ENCODE peak calls at places on chromosomes 2 and 18, in ten cellular contexts. One of them, this sample, is unnamed.

GRCh38 chr2:4101938-4102337 is 398.6 kb downstream of the DCDC2C start:
- DNase-seq in OCI-M1: no peak
- DNase-seq in skeletal muscle cell: no peak
- DNase-seq in fibroblast of lung: no peak
- DNase-seq in AG09319: no peak
- DNase-seq in GM10248: no peak
- DNase-seq in GM04503: no peak
- DNase-seq in stimulated activated CD4-positive, alpha-beta T cell treated with anti-CD3 and anti-CD28 coated beads, Interleukin-4, amount 100 ng/mL, for 24 hours: no peak
- DNase-seq in HepG2: no peak
- DNase-seq in SW480: no peak
- DNase-seq in this sample: no peak

GRCh38 chr2:11552260-11552638 is 18.4 kb downstream of the GREB1 start:
- DNase-seq in OCI-M1: no peak
- DNase-seq in skeletal muscle cell: no peak
- DNase-seq in fibroblast of lung: no peak
- DNase-seq in AG09319: no peak
- DNase-seq in GM10248: no peak
- DNase-seq in GM04503: no peak
- DNase-seq in stimulated activated CD4-positive, alpha-beta T cell treated with anti-CD3 and anti-CD28 coated beads, Interleukin-4, amount 100 ng/mL, for 24 hours: no peak
- DNase-seq in HepG2: no peak
- DNase-seq in SW480: no peak
- DNase-seq in this sample: no peak

GRCh38 chr2:43526994-43527393 is 68.8 kb downstream of the THADA start:
- DNase-seq in OCI-M1: no peak
- DNase-seq in skeletal muscle cell: no peak
- DNase-seq in fibroblast of lung: no peak
- DNase-seq in AG09319: no peak
- DNase-seq in GM10248: no peak
- DNase-seq in GM04503: no peak
- DNase-seq in stimulated activated CD4-positive, alpha-beta T cell treated with anti-CD3 and anti-CD28 coated beads, Interleukin-4, amount 100 ng/mL, for 24 hours: no peak
- DNase-seq in HepG2: no peak
- DNase-seq in SW480: no peak
- DNase-seq in this sample: no peak

GRCh38 chr18:62152844-62153243 is 34.0 kb downstream of the PIGN start:
- DNase-seq in OCI-M1: no peak
- DNase-seq in skeletal muscle cell: no peak
- DNase-seq in fibroblast of lung: no peak
- DNase-seq in AG09319: no peak
- DNase-seq in GM10248: no peak
- DNase-seq in GM04503: no peak
- DNase-seq in stimulated activated CD4-positive, alpha-beta T cell treated with anti-CD3 and anti-CD28 coated beads, Interleukin-4, amount 100 ng/mL, for 24 hours: no peak
- DNase-seq in HepG2: no peak
- DNase-seq in SW480: no peak
- DNase-seq in this sample: no peak

GRCh38 chr2:217162533-217162932 is 302.7 kb upstream of the TNP1 start:
- DNase-seq in OCI-M1: peak; percentile 95
- DNase-seq in skeletal muscle cell: peak; percentile 87
- DNase-seq in fibroblast of lung: peak; percentile 98
- DNase-seq in AG09319: peak; percentile 40
- DNase-seq in GM10248: no peak
- DNase-seq in GM04503: peak; percentile 43
- DNase-seq in stimulated activated CD4-positive, alpha-beta T cell treated with anti-CD3 and anti-CD28 coated beads, Interleukin-4, amount 100 ng/mL, for 24 hours: peak; percentile 10
- DNase-seq in HepG2: peak; percentile 52
- DNase-seq in SW480: peak; percentile 97
- DNase-seq in this sample: peak; percentile 30

GRCh38 chr18:55001625-55002024 is 42.4 kb upstream of the CCDC68 start:
- DNase-seq in OCI-M1: no peak
- DNase-seq in skeletal muscle cell: no peak
- DNase-seq in fibroblast of lung: peak; percentile 15
- DNase-seq in AG09319: no peak
- DNase-seq in GM10248: no peak
- DNase-seq in GM04503: no peak
- DNase-seq in stimulated activated CD4-positive, alpha-beta T cell treated with anti-CD3 and anti-CD28 coated beads, Interleukin-4, amount 100 ng/mL, for 24 hours: no peak
- DNase-seq in HepG2: no peak
- DNase-seq in SW480: no peak
- DNase-seq in this sample: peak; percentile 20

GRCh38 chr2:16948073-16948472 is 282.4 kb upstream of the CYRIA start:
- DNase-seq in OCI-M1: peak; percentile 3
- DNase-seq in skeletal muscle cell: no peak
- DNase-seq in fibroblast of lung: no peak
- DNase-seq in AG09319: no peak
- DNase-seq in GM10248: no peak
- DNase-seq in GM04503: no peak
- DNase-seq in stimulated activated CD4-positive, alpha-beta T cell treated with anti-CD3 and anti-CD28 coated beads, Interleukin-4, amount 100 ng/mL, for 24 hours: no peak
- DNase-seq in HepG2: no peak
- DNase-seq in SW480: no peak
- DNase-seq in this sample: no peak

GRCh38 chr18:6374340-6374739 is 40.4 kb downstream of the L3MBTL4 start:
- DNase-seq in OCI-M1: no peak
- DNase-seq in skeletal muscle cell: no peak
- DNase-seq in fibroblast of lung: no peak
- DNase-seq in AG09319: no peak
- DNase-seq in GM10248: no peak
- DNase-seq in GM04503: no peak
- DNase-seq in stimulated activated CD4-positive, alpha-beta T cell treated with anti-CD3 and anti-CD28 coated beads, Interleukin-4, amount 100 ng/mL, for 24 hours: no peak
- DNase-seq in HepG2: peak; percentile 60
- DNase-seq in SW480: no peak
- DNase-seq in this sample: no peak

GRCh38 chr2:136582631-136583205 is 182.6 kb upstream of the THSD7B start:
- DNase-seq in OCI-M1: peak; percentile 68
- DNase-seq in skeletal muscle cell: no peak
- DNase-seq in fibroblast of lung: peak; percentile 1
- DNase-seq in AG09319: no peak
- DNase-seq in GM10248: peak; percentile 11
- DNase-seq in GM04503: no peak
- DNase-seq in stimulated activated CD4-positive, alpha-beta T cell treated with anti-CD3 and anti-CD28 coated beads, Interleukin-4, amount 100 ng/mL, for 24 hours: no peak
- DNase-seq in HepG2: peak; percentile 18
- DNase-seq in SW480: peak; percentile 9
- DNase-seq in this sample: peak; percentile 50

GRCh38 chr18:58105908-58106673 is 62.1 kb downstream of the NEDD4L start:
- DNase-seq in OCI-M1: no peak
- DNase-seq in skeletal muscle cell: no peak
- DNase-seq in fibroblast of lung: peak; percentile 6
- DNase-seq in AG09319: no peak
- DNase-seq in GM10248: no peak
- DNase-seq in GM04503: no peak
- DNase-seq in stimulated activated CD4-positive, alpha-beta T cell treated with anti-CD3 and anti-CD28 coated beads, Interleukin-4, amount 100 ng/mL, for 24 hours: no peak
- DNase-seq in HepG2: no peak
- DNase-seq in SW480: no peak
- DNase-seq in this sample: no peak

GRCh38 chr2:240714747-240715725 is 23.4 kb downstream of the AQP12A start:
- DNase-seq in OCI-M1: no peak
- DNase-seq in skeletal muscle cell: no peak
- DNase-seq in fibroblast of lung: no peak
- DNase-seq in AG09319: no peak
- DNase-seq in GM10248: no peak
- DNase-seq in GM04503: no peak
- DNase-seq in stimulated activated CD4-positive, alpha-beta T cell treated with anti-CD3 and anti-CD28 coated beads, Interleukin-4, amount 100 ng/mL, for 24 hours: no peak
- DNase-seq in HepG2: no peak
- DNase-seq in SW480: no peak
- DNase-seq in this sample: no peak

GRCh38 chr18:24930478-24930877 is 421.5 kb downstream of the ZNF521 start:
- DNase-seq in OCI-M1: no peak
- DNase-seq in skeletal muscle cell: no peak
- DNase-seq in fibroblast of lung: no peak
- DNase-seq in AG09319: no peak
- DNase-seq in GM10248: no peak
- DNase-seq in GM04503: no peak
- DNase-seq in stimulated activated CD4-positive, alpha-beta T cell treated with anti-CD3 and anti-CD28 coated beads, Interleukin-4, amount 100 ng/mL, for 24 hours: no peak
- DNase-seq in HepG2: no peak
- DNase-seq in SW480: no peak
- DNase-seq in this sample: no peak

GRCh38 chr2:204436267-204436666 is 109.0 kb upstream of the PARD3B start:
- DNase-seq in OCI-M1: peak; percentile 65
- DNase-seq in skeletal muscle cell: no peak
- DNase-seq in fibroblast of lung: no peak
- DNase-seq in AG09319: no peak
- DNase-seq in GM10248: no peak
- DNase-seq in GM04503: peak; percentile 10
- DNase-seq in stimulated activated CD4-positive, alpha-beta T cell treated with anti-CD3 and anti-CD28 coated beads, Interleukin-4, amount 100 ng/mL, for 24 hours: no peak
- DNase-seq in HepG2: peak; percentile 45
- DNase-seq in SW480: no peak
- DNase-seq in this sample: no peak

GRCh38 chr2:181566643-181567042 is 90.3 kb downstream of the CERKL start:
- DNase-seq in OCI-M1: no peak
- DNase-seq in skeletal muscle cell: no peak
- DNase-seq in fibroblast of lung: no peak
- DNase-seq in AG09319: no peak
- DNase-seq in GM10248: no peak
- DNase-seq in GM04503: no peak
- DNase-seq in stimulated activated CD4-positive, alpha-beta T cell treated with anti-CD3 and anti-CD28 coated beads, Interleukin-4, amount 100 ng/mL, for 24 hours: no peak
- DNase-seq in HepG2: no peak
- DNase-seq in SW480: no peak
- DNase-seq in this sample: no peak

GRCh38 chr2:222797308-222797707 is 63.5 kb upstream of the ACSL3 start:
- DNase-seq in OCI-M1: peak; percentile 69
- DNase-seq in skeletal muscle cell: no peak
- DNase-seq in fibroblast of lung: peak; percentile 60
- DNase-seq in AG09319: peak; percentile 20
- DNase-seq in GM10248: peak; percentile 31
- DNase-seq in GM04503: peak; percentile 23
- DNase-seq in stimulated activated CD4-positive, alpha-beta T cell treated with anti-CD3 and anti-CD28 coated beads, Interleukin-4, amount 100 ng/mL, for 24 hours: no peak
- DNase-seq in HepG2: peak; percentile 74
- DNase-seq in SW480: peak; percentile 24
- DNase-seq in this sample: no peak

GRCh38 chr2:80489718-80490117 is 185.2 kb upstream of the LRRTM1 start:
- DNase-seq in OCI-M1: no peak
- DNase-seq in skeletal muscle cell: peak; percentile 25
- DNase-seq in fibroblast of lung: peak; percentile 77
- DNase-seq in AG09319: no peak
- DNase-seq in GM10248: no peak
- DNase-seq in GM04503: peak; percentile 11
- DNase-seq in stimulated activated CD4-positive, alpha-beta T cell treated with anti-CD3 and anti-CD28 coated beads, Interleukin-4, amount 100 ng/mL, for 24 hours: no peak
- DNase-seq in HepG2: no peak
- DNase-seq in SW480: no peak
- DNase-seq in this sample: no peak

GRCh38 chr2:146388757-146389156 is 1456.1 kb upstream of the ACVR2A start:
- DNase-seq in OCI-M1: peak; percentile 77
- DNase-seq in skeletal muscle cell: no peak
- DNase-seq in fibroblast of lung: peak; percentile 79
- DNase-seq in AG09319: no peak
- DNase-seq in GM10248: no peak
- DNase-seq in GM04503: no peak
- DNase-seq in stimulated activated CD4-positive, alpha-beta T cell treated with anti-CD3 and anti-CD28 coated beads, Interleukin-4, amount 100 ng/mL, for 24 hours: no peak
- DNase-seq in HepG2: no peak
- DNase-seq in SW480: no peak
- DNase-seq in this sample: no peak

GRCh38 chr18:76657428-76657827 is 162.4 kb upstream of the ZNF516 start:
- DNase-seq in OCI-M1: no peak
- DNase-seq in skeletal muscle cell: no peak
- DNase-seq in fibroblast of lung: peak; percentile 11
- DNase-seq in AG09319: no peak
- DNase-seq in GM10248: no peak
- DNase-seq in GM04503: no peak
- DNase-seq in stimulated activated CD4-positive, alpha-beta T cell treated with anti-CD3 and anti-CD28 coated beads, Interleukin-4, amount 100 ng/mL, for 24 hours: no peak
- DNase-seq in HepG2: no peak
- DNase-seq in SW480: no peak
- DNase-seq in this sample: peak; percentile 65

GRCh38 chr2:18436408-18437077 is 123.9 kb downstream of the RDH14 start:
- DNase-seq in OCI-M1: no peak
- DNase-seq in skeletal muscle cell: no peak
- DNase-seq in fibroblast of lung: peak; percentile 74
- DNase-seq in AG09319: no peak
- DNase-seq in GM10248: no peak
- DNase-seq in GM04503: no peak
- DNase-seq in stimulated activated CD4-positive, alpha-beta T cell treated with anti-CD3 and anti-CD28 coated beads, Interleukin-4, amount 100 ng/mL, for 24 hours: no peak
- DNase-seq in HepG2: no peak
- DNase-seq in SW480: no peak
- DNase-seq in this sample: peak; percentile 15

GRCh38 chr18:40577255-40577654 is 1377.8 kb upstream of the PIK3C3 start:
- DNase-seq in OCI-M1: no peak
- DNase-seq in skeletal muscle cell: peak; percentile 32
- DNase-seq in fibroblast of lung: peak; percentile 80
- DNase-seq in AG09319: no peak
- DNase-seq in GM10248: no peak
- DNase-seq in GM04503: no peak
- DNase-seq in stimulated activated CD4-positive, alpha-beta T cell treated with anti-CD3 and anti-CD28 coated beads, Interleukin-4, amount 100 ng/mL, for 24 hours: no peak
- DNase-seq in HepG2: no peak
- DNase-seq in SW480: no peak
- DNase-seq in this sample: no peak

GRCh38 chr2:64410673-64411072 is 43.3 kb upstream of the LGALSL start:
- DNase-seq in OCI-M1: peak; percentile 8
- DNase-seq in skeletal muscle cell: no peak
- DNase-seq in fibroblast of lung: no peak
- DNase-seq in AG09319: no peak
- DNase-seq in GM10248: no peak
- DNase-seq in GM04503: no peak
- DNase-seq in stimulated activated CD4-positive, alpha-beta T cell treated with anti-CD3 and anti-CD28 coated beads, Interleukin-4, amount 100 ng/mL, for 24 hours: no peak
- DNase-seq in HepG2: peak; percentile 31
- DNase-seq in SW480: no peak
- DNase-seq in this sample: no peak

GRCh38 chr2:121650554-121650930 is 1.3 kb upstream of the CLASP1 start:
- DNase-seq in OCI-M1: peak; percentile 47
- DNase-seq in skeletal muscle cell: no peak
- DNase-seq in fibroblast of lung: peak; percentile 34
- DNase-seq in AG09319: no peak
- DNase-seq in GM10248: peak; percentile 20
- DNase-seq in GM04503: no peak
- DNase-seq in stimulated activated CD4-positive, alpha-beta T cell treated with anti-CD3 and anti-CD28 coated beads, Interleukin-4, amount 100 ng/mL, for 24 hours: peak; percentile 21
- DNase-seq in HepG2: no peak
- DNase-seq in SW480: no peak
- DNase-seq in this sample: peak; percentile 18

GRCh38 chr2:6917071-6917760 is at the start of gene RNF144A:
- DNase-seq in OCI-M1: peak; percentile 75
- DNase-seq in skeletal muscle cell: no peak
- DNase-seq in fibroblast of lung: peak; percentile 45
- DNase-seq in AG09319: no peak
- DNase-seq in GM10248: peak; percentile 88
- DNase-seq in GM04503: no peak
- DNase-seq in stimulated activated CD4-positive, alpha-beta T cell treated with anti-CD3 and anti-CD28 coated beads, Interleukin-4, amount 100 ng/mL, for 24 hours: peak; percentile 72
- DNase-seq in HepG2: no peak
- DNase-seq in SW480: peak; percentile 24
- DNase-seq in this sample: peak; percentile 87

GRCh38 chr2:146221826-146222225 is 1623.0 kb upstream of the ACVR2A start:
- DNase-seq in OCI-M1: no peak
- DNase-seq in skeletal muscle cell: no peak
- DNase-seq in fibroblast of lung: no peak
- DNase-seq in AG09319: no peak
- DNase-seq in GM10248: no peak
- DNase-seq in GM04503: no peak
- DNase-seq in stimulated activated CD4-positive, alpha-beta T cell treated with anti-CD3 and anti-CD28 coated beads, Interleukin-4, amount 100 ng/mL, for 24 hours: no peak
- DNase-seq in HepG2: no peak
- DNase-seq in SW480: no peak
- DNase-seq in this sample: no peak

GRCh38 chr2:16647992-16648617 is 17.5 kb downstream of the CYRIA start:
- DNase-seq in OCI-M1: no peak
- DNase-seq in skeletal muscle cell: no peak
- DNase-seq in fibroblast of lung: no peak
- DNase-seq in AG09319: no peak
- DNase-seq in GM10248: no peak
- DNase-seq in GM04503: no peak
- DNase-seq in stimulated activated CD4-positive, alpha-beta T cell treated with anti-CD3 and anti-CD28 coated beads, Interleukin-4, amount 100 ng/mL, for 24 hours: no peak
- DNase-seq in HepG2: no peak
- DNase-seq in SW480: no peak
- DNase-seq in this sample: no peak

GRCh38 chr2:219634951-219635751 is 7.7 kb downstream of the SLC4A3 start:
- DNase-seq in OCI-M1: no peak
- DNase-seq in skeletal muscle cell: no peak
- DNase-seq in fibroblast of lung: no peak
- DNase-seq in AG09319: no peak
- DNase-seq in GM10248: peak; percentile 15
- DNase-seq in GM04503: no peak
- DNase-seq in stimulated activated CD4-positive, alpha-beta T cell treated with anti-CD3 and anti-CD28 coated beads, Interleukin-4, amount 100 ng/mL, for 24 hours: no peak
- DNase-seq in HepG2: no peak
- DNase-seq in SW480: no peak
- DNase-seq in this sample: no peak

GRCh38 chr18:46518438-46518837 is 138.6 kb downstream of the LOXHD1 start:
- DNase-seq in OCI-M1: no peak
- DNase-seq in skeletal muscle cell: no peak
- DNase-seq in fibroblast of lung: no peak
- DNase-seq in AG09319: no peak
- DNase-seq in GM10248: no peak
- DNase-seq in GM04503: no peak
- DNase-seq in stimulated activated CD4-positive, alpha-beta T cell treated with anti-CD3 and anti-CD28 coated beads, Interleukin-4, amount 100 ng/mL, for 24 hours: no peak
- DNase-seq in HepG2: peak; percentile 9
- DNase-seq in SW480: peak; percentile 10
- DNase-seq in this sample: no peak

GRCh38 chr2:118643286-118643685 is 204.2 kb downstream of the EN1 start:
- DNase-seq in OCI-M1: no peak
- DNase-seq in skeletal muscle cell: no peak
- DNase-seq in fibroblast of lung: peak; percentile 60
- DNase-seq in AG09319: no peak
- DNase-seq in GM10248: no peak
- DNase-seq in GM04503: no peak
- DNase-seq in stimulated activated CD4-positive, alpha-beta T cell treated with anti-CD3 and anti-CD28 coated beads, Interleukin-4, amount 100 ng/mL, for 24 hours: no peak
- DNase-seq in HepG2: no peak
- DNase-seq in SW480: no peak
- DNase-seq in this sample: no peak

This sample was measured in hepatocyte.